ENCODE peak calls at places on chromosomes 2 and 18, in five cellular contexts. A is K562, B is heart left ventricle, C is GM12878, G is right lobe of liver. P is an unnamed sample.

GRCh38 chr2:74488643-74489481 is 6.0 kb downstream of the TTC31 start:
- ATAC-seq in B (no peak), A (peak; percentile 71), C (no peak), G (peak; percentile 77), P (no peak)

GRCh38 chr18:32372381-32373061 is 98.2 kb downstream of the GAREM1 start:
- ATAC-seq in B (peak; percentile 18), G (peak; percentile 85), C (no peak), A (no peak), P (peak; percentile 34)

GRCh38 chr2:191696960-191697359 is 19.0 kb downstream of the NABP1 start:
- ATAC-seq in G (no peak), A (no peak), B (no peak), C (no peak), P (no peak)

GRCh38 chr2:80326861-80327260 is 22.3 kb upstream of the LRRTM1 start:
- ATAC-seq in A (no peak), B (no peak), C (no peak), G (no peak), P (no peak)

GRCh38 chr2:241272298-241272721 is 43.2 kb downstream of the HDLBP start:
- ATAC-seq in A (peak; percentile 45), B (peak; percentile 32), G (peak; percentile 2), C (peak; percentile 57), P (peak; percentile 40)

GRCh38 chr2:85439986-85440385 is 21.5 kb downstream of the SH2D6 start:
- ATAC-seq in C (no peak), A (no peak), G (no peak), B (no peak), P (no peak)

GRCh38 chr18:56902653-56903052 is 244.2 kb upstream of the BOD1L2 start:
- ATAC-seq in G (no peak), C (peak; percentile 82), A (no peak), B (no peak), P (no peak)

GRCh38 chr2:241035142-241035817 is 36.9 kb downstream of the SNED1 start:
- ATAC-seq in C (peak; percentile 2), G (no peak), B (no peak), A (no peak), P (no peak)

GRCh38 chr2:21095714-21096113 is 28.1 kb upstream of the TDRD15 start:
- ATAC-seq in C (no peak), A (no peak), G (peak; percentile 49), B (no peak), P (no peak)

GRCh38 chr18:23998811-23999210 is 15.7 kb upstream of the TTC39C start:
- ATAC-seq in C (no peak), B (no peak), G (peak; percentile 51), A (no peak), P (no peak)

GRCh38 chr2:12131975-12132374 is 385.5 kb downstream of the LPIN1 start:
- ATAC-seq in B (peak; percentile 60), C (no peak), G (no peak), A (no peak), P (peak; percentile 93)

GRCh38 chr2:98936133-98936916 is at the start of gene CRACDL:
- ATAC-seq in A (no peak), B (peak; percentile 65), C (peak; percentile 45), G (peak; percentile 50), P (no peak)

GRCh38 chr2:290090-290722 is 2.3 kb upstream of the ALKAL2 start:
- ATAC-seq in A (peak; percentile 99), C (peak; percentile 77), B (peak; percentile 88), G (peak; percentile 92), P (peak; percentile 69)

GRCh38 chr18:44826418-44827259 is 146.0 kb downstream of the SETBP1 start:
- ATAC-seq in B (peak; percentile 73), A (no peak), C (no peak), G (peak; percentile 63), P (peak; percentile 83)

GRCh38 chr2:110206056-110206455 is 1.2 kb upstream of the NPHP1 start:
- ATAC-seq in A (peak; percentile 72), G (no peak), C (no peak), B (peak; percentile 79), P (no peak)

GRCh38 chr18:12376034-12376717 is 851 bp downstream of the AFG3L2 start:
- ATAC-seq in A (peak; percentile 29), G (no peak), C (peak; percentile 2), B (peak; percentile 6), P (no peak)

GRCh38 chr2:190277234-190278112 is 42.2 kb downstream of the HIBCH start:
- ATAC-seq in B (no peak), G (peak; percentile 40), A (peak; percentile 99), C (peak; percentile 89), P (no peak)

GRCh38 chr18:76376668-76377358 is 118.2 kb downstream of the ZNF516 start:
- ATAC-seq in B (no peak), C (no peak), A (peak; percentile 55), G (no peak), P (no peak)

GRCh38 chr2:117771969-117772630 is 42.4 kb upstream of the DDX18 start:
- ATAC-seq in B (no peak), A (peak; percentile 71), C (peak; percentile 63), G (peak; percentile 48), P (no peak)

DNA sequence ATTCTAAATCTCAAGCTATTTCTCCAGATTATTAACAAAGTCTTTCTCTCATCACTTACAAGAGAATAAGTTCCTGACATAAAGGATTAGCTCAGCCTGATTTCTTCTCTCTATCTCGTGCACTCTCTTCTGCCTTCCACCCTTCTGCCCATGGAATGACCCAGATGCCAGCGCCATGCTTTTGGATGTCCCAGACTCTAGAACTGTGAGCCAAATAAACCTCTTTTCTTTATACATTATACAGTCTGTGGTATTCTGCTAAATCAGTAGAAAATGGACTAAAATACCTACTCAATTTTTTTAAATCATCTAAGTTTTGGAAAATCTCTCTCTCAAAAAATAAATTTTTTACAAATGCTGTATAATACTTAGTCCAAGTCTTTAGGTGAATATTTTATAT is 218.6 kb downstream of the EXOC6B start:
- ATAC-seq in G (no peak), A (no peak), B (no peak), C (no peak), P (no peak)
- H3K4me3 ChIP-seq in G (no peak overlapping the region), A (no peak overlapping the region), B (no peak overlapping the region), C (no peak overlapping the region), P (no peak overlapping the region)

GRCh38 chr2:112795720-112796119 is 11.4 kb upstream of the IL1A start:
- ATAC-seq in B (no peak), C (peak; percentile 40), A (no peak), G (no peak), P (no peak)
- TF ChIP-seq POLR2A in B (no peak), C (no peak), A (no peak), G (no peak), P (no peak)

GRCh38 chr2:96869824-96870630 is at the start of gene SEMA4C:
- ATAC-seq in B (peak; percentile 58), C (peak; percentile 19), A (peak; percentile 53), G (peak; percentile 26), P (peak; percentile 45)
- H3K4me3 ChIP-seq in B (peak within 1 kb of the TSS; percentile 79), C (peak within 1 kb of the TSS; percentile 95), A (peak within 1 kb of the TSS; percentile 97), G (peak within 1 kb of the TSS; percentile 98), P (peak within 1 kb of the TSS; percentile 99)

GRCh38 chr2:101520246-101520645 is 45.3 kb upstream of the RFX8 start:
- ATAC-seq in B (no peak), C (no peak), G (no peak), A (no peak), P (no peak)
- TF ChIP-seq POLR2A in B (no peak), C (no peak), G (no peak), A (no peak), P (no peak)

GRCh38 chr2:121014876-121015275 is 270.1 kb downstream of the TFCP2L1 start:
- ATAC-seq in B (no peak), C (no peak), G (no peak), A (no peak), P (no peak)

GRCh38 chr2:121007490-121007853 is 271.8 kb downstream of the GLI2 start:
- ATAC-seq in G (no peak), B (no peak), C (no peak), A (no peak), P (no peak)

GRCh38 chr2:121006783-121007489 is 271.3 kb downstream of the GLI2 start:
- ATAC-seq in B (no peak), A (no peak), G (no peak), C (no peak), P (no peak)

GRCh38 chr2:121008978-121009377 is 273.3 kb downstream of the GLI2 start:
- ATAC-seq in A (peak; percentile 76), G (no peak), B (no peak), C (no peak), P (no peak)

GRCh38 chr2:121010998-121011397 is 274.0 kb downstream of the TFCP2L1 start:
- ATAC-seq in G (no peak), C (no peak), A (no peak), B (no peak), P (no peak)
- H3K4me3 ChIP-seq in G (no peak overlapping the region), C (no peak overlapping the region), A (no peak overlapping the region), B (no peak overlapping the region), P (no peak overlapping the region)

GRCh38 chr2:218216674-218217365 is at the start of gene ARPC2:
- ATAC-seq in C (peak; percentile 78), G (peak; percentile 97), B (peak; percentile 98), A (peak; percentile 96), P (peak; percentile 97)
- TF ChIP-seq POLR2A in C (peak; percentile 81), G (peak; percentile 88), B (no peak), A (peak; percentile 82), P (peak; percentile 91)

GRCh38 chr2:30149976-30150375 is 3.2 kb downstream of the YPEL5 start:
- ATAC-seq in C (no peak), A (no peak), B (no peak), G (no peak), P (no peak)

GRCh38 chr2:30147715-30148611 is 1.2 kb downstream of the YPEL5 start:
- ATAC-seq in C (peak; percentile 43), B (peak; percentile 46), G (peak; percentile 29), A (peak; percentile 64), P (peak; percentile 38)

GRCh38 chr2:30148850-30149249 is 2.0 kb downstream of the YPEL5 start:
- ATAC-seq in A (no peak), B (no peak), G (no peak), C (no peak), P (no peak)

GRCh38 chr2:30150786-30151185 is 4.0 kb downstream of the YPEL5 start:
- ATAC-seq in G (no peak), C (no peak), B (no peak), A (no peak), P (no peak)

DNA sequence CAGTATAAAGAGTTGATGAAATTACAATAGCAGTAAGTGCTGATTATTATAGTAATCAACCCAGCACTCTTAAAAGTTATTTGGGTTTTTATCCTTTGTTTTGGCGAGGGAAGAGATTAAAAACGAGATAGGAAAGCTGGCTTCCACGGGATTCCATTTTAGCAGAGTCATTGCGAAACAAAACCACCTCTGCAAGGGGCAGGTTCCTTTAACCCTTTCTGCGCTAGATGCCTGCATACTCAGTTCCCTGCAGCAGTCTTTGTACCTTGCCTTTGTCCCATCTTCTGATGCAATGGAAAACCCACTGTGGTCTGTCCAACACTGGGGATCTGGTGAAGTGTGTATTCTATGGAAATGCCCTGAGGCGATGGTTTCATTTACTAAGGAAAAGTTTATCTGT is 2.7 kb downstream of the YPEL5 start:
- ATAC-seq in G (no peak), A (no peak), C (no peak), B (no peak), P (no peak)
- H3K4me3 ChIP-seq in G (no peak overlapping the region), A (no peak overlapping the region), C (peak overlapping the region; percentile 50), B (no peak overlapping the region), P (no peak overlapping the region)